ENCODE peak calls at places on chromosomes 1 and 21, in nine cellular contexts. G is neuronal stem cell, O is iPS DF 19.7, M is NCI-H1105, P is choroid plexus epithelial cell, N is RPMI7951, R is NCI-H1092, Y is T-helper 1 cell, B is NCI-H460. D is an unnamed sample.

GRCh38 chr1:159092398-159092760 is 15.8 kb upstream of the AIM2 start:
- DNase-seq in P (no peak), O (no peak), M (no peak), B (no peak), N (peak; percentile 20), R (no peak), Y (no peak), G (no peak), D (no peak)

GRCh38 chr1:219581344-219581743 is 31.6 kb downstream of the ZC3H11B start:
- DNase-seq in G (no peak), P (no peak), O (no peak), Y (no peak), N (no peak), R (no peak), B (no peak), M (no peak), D (no peak)

GRCh38 chr1:85624361-85624760 is 43.8 kb downstream of the CCN1 start:
- DNase-seq in N (no peak), P (no peak), O (no peak), G (no peak), R (no peak), B (no peak), Y (no peak), M (no peak), D (no peak)

GRCh38 chr1:176863613-176864012 is 300.9 kb downstream of the ASTN1 start:
- DNase-seq in N (no peak), G (no peak), R (no peak), M (no peak), O (no peak), P (no peak), B (no peak), Y (no peak), D (no peak)

GRCh38 chr1:62198069-62198780 is 3.6 kb downstream of the L1TD1 start:
- DNase-seq in B (no peak), R (no peak), N (no peak), Y (no peak), P (no peak), O (no peak), G (no peak), M (no peak), D (no peak)

GRCh38 chr21:45102391-45102932 is 28.1 kb downstream of the ADARB1 start:
- DNase-seq in O (no peak), P (peak; percentile 60), Y (no peak), B (peak; percentile 57), R (no peak), M (no peak), N (peak; percentile 30), G (no peak), D (no peak)

GRCh38 chr1:200334661-200335256 is 75.1 kb downstream of the ZNF281 start:
- DNase-seq in R (no peak), B (no peak), O (no peak), M (no peak), Y (no peak), N (no peak), G (no peak), P (no peak), D (no peak)

GRCh38 chr1:24745711-24746582 is 700 bp downstream of the CLIC4 start:
- DNase-seq in P (peak; percentile 81), G (no peak), R (peak; percentile 24), O (no peak), N (peak; percentile 66), M (no peak), B (peak; percentile 42), Y (no peak), D (peak; percentile 6)

GRCh38 chr1:235329139-235329808 is 904 bp downstream of the GGPS1 start:
- DNase-seq in Y (peak; percentile 36), N (peak; percentile 36), B (peak; percentile 33), G (no peak), M (no peak), P (peak; percentile 71), R (no peak), O (no peak), D (no peak)

GRCh38 chr1:117795190-117795589 is 134.2 kb downstream of the GDAP2 start:
- DNase-seq in N (peak; percentile 96), B (no peak), Y (no peak), P (peak; percentile 55), M (no peak), O (no peak), G (no peak), R (no peak), D (no peak)

GRCh38 chr1:93581917-93582850 is 99.5 kb downstream of the BCAR3 start:
- DNase-seq in N (no peak), R (no peak), P (no peak), G (no peak), M (no peak), O (no peak), Y (no peak), B (no peak), D (no peak)

GRCh38 chr1:43339584-43340232 is 2.1 kb downstream of the MPL start:
- DNase-seq in G (no peak), P (no peak), Y (no peak), M (no peak), R (no peak), N (no peak), B (no peak), O (no peak), D (no peak)

GRCh38 chr1:94398356-94398755 is 19.8 kb upstream of the ABCD3 start:
- DNase-seq in N (no peak), M (no peak), G (no peak), P (peak; percentile 76), Y (no peak), B (no peak), R (no peak), O (no peak), D (no peak)

GRCh38 chr1:50812346-50812745 is 147.7 kb downstream of the FAF1 start:
- DNase-seq in B (no peak), O (no peak), R (no peak), P (no peak), M (no peak), Y (no peak), N (no peak), G (no peak), D (no peak)

GRCh38 chr1:41568204-41568603 is 83.7 kb upstream of the EDN2 start:
- DNase-seq in N (no peak), P (no peak), M (no peak), Y (no peak), R (no peak), O (no peak), G (no peak), B (no peak), D (no peak)